ENCODE peak calls at places on chromosome 3, in four cellular contexts. U, A, K and V are unnamed samples.

GRCh38 chr3:58366699-58367098 is 34.0 kb downstream of the PXK start:
- DNase-seq in A (peak), U (no peak), K (no peak), V (no peak)

GRCh38 chr3:106172780-106173179 is 304.0 kb upstream of the CBLB start:
- DNase-seq in K (no peak), A (no peak), U (no peak), V (no peak)

GRCh38 chr3:52479876-52480575 is 15.1 kb upstream of the STAB1 start:
- DNase-seq in A (no peak), K (no peak), U (peak), V (no peak)

GRCh38 chr3:184656991-184657669 is 54.7 kb downstream of the MAGEF1 start:
- DNase-seq in K (no peak), A (peak), U (no peak), V (no peak)

GRCh38 chr3:27289769-27290413 is 79.3 kb downstream of the NEK10 start:
- DNase-seq in U (no peak), A (peak), K (no peak), V (no peak)

GRCh38 chr3:60636846-60637245 is 614.4 kb downstream of the FHIT start:
- DNase-seq in A (peak), K (no peak), U (no peak), V (no peak)

GRCh38 chr3:178084938-178085816 is 451.1 kb upstream of the KCNMB2 start:
- DNase-seq in U (no peak), A (peak), K (peak), V (peak)

GRCh38 chr3:73134034-73134433 is 72.6 kb downstream of the EBLN2 start:
- DNase-seq in U (no peak), A (no peak), K (no peak), V (no peak)

GRCh38 chr3:182384182-182384581 is 409.1 kb upstream of the ATP11B start:
- DNase-seq in K (no peak), A (no peak), U (no peak), V (no peak)

GRCh38 chr3:52191663-52192062 is 6.3 kb upstream of the ALAS1 start:
- DNase-seq in A (no peak), K (no peak), U (no peak), V (no peak)

GRCh38 chr3:55521086-55522060 is 34.3 kb upstream of the WNT5A start:
- DNase-seq in U (no peak), K (no peak), A (no peak), V (no peak)

GRCh38 chr3:5739299-5739935 is 551.9 kb downstream of the EDEM1 start:
- DNase-seq in A (no peak), K (no peak), U (no peak), V (no peak)

GRCh38 chr3:183438749-183439148 is 10.3 kb upstream of the MCF2L2 start:
- DNase-seq in K (no peak), U (no peak), A (no peak), V (no peak)

GRCh38 chr3:45574067-45574494 is 20.5 kb upstream of the LIMD1 start:
- DNase-seq in A (no peak), K (no peak), U (no peak), V (no peak)

GRCh38 chr3:194273396-194274310 is 77.5 kb downstream of the CPN2 start:
- DNase-seq in A (no peak), K (no peak), U (peak), V (no peak)

GRCh38 chr3:194275721-194276120 is 75.4 kb downstream of the CPN2 start:
- DNase-seq in A (no peak), K (no peak), U (peak), V (no peak)

GRCh38 chr3:194274424-194275085 is 76.6 kb downstream of the CPN2 start:
- DNase-seq in U (peak), A (no peak), K (no peak), V (no peak)

GRCh38 chr3:194276768-194277546 is 74.2 kb downstream of the CPN2 start:
- DNase-seq in K (no peak), A (peak), U (peak), V (no peak)

GRCh38 chr3:194275231-194275671 is 75.9 kb downstream of the CPN2 start:
- DNase-seq in K (no peak), A (no peak), U (peak), V (no peak)
- H3K27ac ChIP-seq in K (peak), A (no peak), U (no peak), V (no peak)

GRCh38 chr3:141442914-141443313 is 43.9 kb upstream of the RASA2 start:
- DNase-seq in K (no peak), U (no peak), A (no peak), V (no peak)
- H3K27ac ChIP-seq in K (peak), U (peak), A (peak), V (no peak)

DNA sequence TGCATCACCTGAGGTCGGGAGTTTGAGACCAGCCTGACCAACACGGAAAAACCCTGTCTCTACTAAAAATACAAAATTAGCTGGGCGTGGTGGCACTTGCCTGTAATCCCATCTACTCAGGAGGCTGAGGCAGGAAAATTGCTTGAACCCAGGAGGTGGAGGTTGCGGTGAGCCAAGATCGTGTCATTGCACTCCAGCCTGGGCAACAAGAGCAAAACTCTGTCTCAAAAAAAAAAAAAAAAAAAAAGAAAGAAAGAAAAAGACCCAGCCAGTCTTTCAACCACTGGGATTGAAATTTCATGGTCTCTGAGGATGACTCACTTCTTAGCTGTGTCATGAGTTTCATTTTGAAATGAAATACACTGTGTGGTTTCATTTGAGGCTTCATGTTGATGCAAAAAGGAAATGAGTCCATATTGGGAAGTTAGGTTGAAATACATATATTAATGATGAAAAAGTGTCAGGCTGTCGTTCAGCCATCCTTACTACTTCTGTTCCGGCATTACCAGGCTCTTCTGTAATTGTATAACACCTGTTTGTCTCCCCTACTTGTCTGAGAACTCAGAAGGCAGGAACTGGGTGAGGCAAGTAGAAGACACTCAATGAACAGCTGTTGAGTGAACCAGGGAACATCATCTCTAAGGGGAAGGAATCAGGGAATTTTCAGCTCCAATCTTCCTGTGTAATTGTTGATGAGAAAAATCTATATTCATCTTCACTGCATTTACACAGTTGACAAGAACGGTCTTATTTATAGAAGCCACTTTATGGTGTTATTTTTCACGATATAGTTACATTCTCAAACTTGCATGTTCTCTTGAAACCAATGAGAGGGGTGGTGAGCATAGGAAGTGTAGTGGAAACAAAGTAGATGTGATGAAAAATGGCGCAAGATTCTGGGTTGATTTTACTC is 87.4 kb downstream of the NFKBIZ start:
- DNase-seq in A (peak), K (no peak), U (no peak), V (no peak)
- H3K27ac ChIP-seq in A (peak), K (no peak), U (no peak), V (no peak)

GRCh38 chr3:171813278-171813896 is 3.1 kb upstream of the PLD1 start:
- DNase-seq in U (no peak), A (no peak), K (no peak), V (no peak)

GRCh38 chr3:171810278-171811058 is at the start of gene PLD1:
- DNase-seq in U (peak), K (no peak), A (peak), V (peak)

GRCh38 chr3:171812811-171813210 is 2.5 kb upstream of the PLD1 start:
- DNase-seq in K (no peak), U (no peak), A (no peak), V (no peak)

GRCh38 chr3:171811059-171811912 is 1.0 kb upstream of the PLD1 start:
- DNase-seq in K (no peak), A (peak), U (no peak), V (no peak)

GRCh38 chr3:171811913-171812321 is 1.6 kb upstream of the PLD1 start:
- DNase-seq in K (no peak), A (peak), U (no peak), V (no peak)
- H3K27ac ChIP-seq in K (no peak), A (peak), U (no peak), V (no peak)

GRCh38 chr3:36649078-36649477 is 115.3 kb downstream of the DCLK3 start:
- DNase-seq in K (no peak), A (no peak), U (no peak), V (no peak)
- H3K27ac ChIP-seq in K (no peak), A (no peak), U (no peak), V (no peak)

GRCh38 chr3:7657214-7658112 is 796.5 kb downstream of the GRM7 start:
- DNase-seq in U (no peak), K (no peak), A (no peak), V (no peak)
- H3K27ac ChIP-seq in U (peak), K (no peak), A (no peak), V (no peak)

DNA sequence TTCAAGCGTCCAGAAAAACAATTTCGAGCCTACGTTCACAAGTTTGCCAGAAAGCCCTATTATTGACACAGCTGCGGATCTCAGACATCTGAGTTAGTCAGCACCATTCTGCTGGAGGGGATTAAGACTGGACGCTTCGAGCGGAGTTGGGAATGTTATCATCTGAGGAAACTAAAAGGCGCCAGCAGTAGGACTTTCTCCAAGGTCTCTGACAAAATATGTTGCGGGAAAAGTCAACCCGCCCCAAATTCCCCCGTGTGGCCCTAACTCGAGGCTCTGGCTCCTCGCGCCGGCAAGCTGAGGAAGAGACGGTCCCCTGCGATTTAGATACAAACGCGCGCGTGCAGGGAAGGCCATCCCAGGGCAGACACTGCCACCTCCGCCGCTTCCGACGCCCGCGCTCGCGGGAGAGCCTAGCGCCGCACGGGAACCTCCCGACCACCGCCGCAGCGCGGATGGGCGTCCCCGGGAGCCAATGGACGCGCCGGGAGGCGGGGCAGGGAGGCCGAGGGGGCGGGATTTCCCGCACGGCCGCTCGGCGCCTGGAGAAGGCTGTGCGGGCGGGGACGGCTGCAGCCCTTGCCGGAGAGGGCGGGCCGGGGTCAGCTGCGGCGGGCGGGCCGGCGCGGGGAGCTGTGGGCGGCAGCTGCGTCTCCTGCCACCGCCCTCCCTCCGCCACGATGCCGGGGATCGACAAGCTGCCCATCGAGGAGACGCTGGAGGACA is at the start of gene APPL1:
- DNase-seq in K (peak), U (peak), A (peak), V (peak)
- H3K27ac ChIP-seq in K (peak), U (peak), A (peak), V (peak)

DNA sequence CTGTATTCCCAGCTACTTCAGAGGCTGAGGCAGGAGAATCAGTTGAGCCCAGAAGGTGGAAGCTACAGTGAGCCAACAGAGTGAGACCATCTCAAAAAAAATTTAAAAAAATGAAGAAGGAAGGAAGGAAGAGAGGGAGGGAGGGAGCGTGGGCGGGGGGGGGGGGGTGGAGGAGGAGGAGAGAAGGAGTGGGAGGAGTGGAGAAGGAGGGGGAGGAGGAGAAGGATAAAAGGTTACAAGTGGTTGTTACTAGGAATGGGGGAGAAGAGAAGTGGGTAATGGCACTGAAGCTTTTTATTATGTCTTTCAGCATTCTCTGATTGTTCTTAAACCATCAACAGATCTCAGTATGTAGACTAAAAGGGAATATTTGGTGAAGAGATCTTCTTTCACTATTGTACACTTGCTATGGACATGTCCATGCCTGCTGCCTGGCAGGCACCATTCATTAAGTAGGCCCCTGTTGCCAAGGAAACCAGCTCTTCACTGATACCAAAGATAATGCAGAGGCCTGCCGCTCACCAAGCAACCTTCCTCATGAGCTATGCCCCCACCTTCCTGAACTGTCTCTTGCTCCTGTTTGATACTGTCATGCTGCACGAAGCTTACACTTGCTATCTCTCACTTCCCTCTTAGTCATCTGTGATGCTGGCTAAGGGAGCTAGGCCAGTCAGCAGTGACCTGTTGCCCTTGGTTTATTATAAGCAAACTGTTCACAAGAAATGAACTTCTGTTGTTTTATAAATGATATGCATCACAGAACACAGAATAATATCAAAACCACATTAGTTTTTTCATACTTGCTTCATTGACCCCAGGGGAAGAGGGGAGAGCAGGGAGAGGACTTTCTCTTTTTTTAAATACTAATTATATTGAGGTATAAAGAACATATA is 23.1 kb downstream of the EPM2AIP1 start:
- DNase-seq in U (no peak), K (no peak), A (peak), V (peak)
- H3K27ac ChIP-seq in U (no peak), K (no peak), A (peak), V (no peak)

GRCh38 chr3:39415983-39416382 is 9.5 kb downstream of the RPSA start:
- DNase-seq in K (no peak), U (no peak), A (no peak), V (no peak)
- H3K27ac ChIP-seq in K (no peak), U (no peak), A (no peak), V (no peak)

GRCh38 chr3:43288366-43288765 is 2.0 kb downstream of the SNRK start:
- DNase-seq in A (peak), K (no peak), U (no peak), V (no peak)
- H3K27ac ChIP-seq in A (no peak), K (peak), U (peak), V (peak)